ENCODE peak calls at places on chromosomes 7 and 10, in six cellular contexts. F is heart left ventricle, H is A549, M is breast epithelium, Q is body of pancreas, N is uterus. T is an unnamed sample.
A peak's percentile ranks its signal among the peaks of the same experiment; 100 is the strongest.

GRCh38 chr10:60573342-60573741 is 183.7 kb upstream of the ANK3 start:
- DNase-seq in F (no peak), N (no peak), H (no peak), M (no peak), Q (no peak), T (no peak)

GRCh38 chr7:10684606-10685005 is 289.1 kb upstream of the PHF14 start:
- DNase-seq in F (no peak), H (no peak), M (no peak), Q (no peak), N (no peak), T (no peak)

GRCh38 chr10:101749511-101750016 is 26.4 kb downstream of the FGF8 start:
- DNase-seq in N (no peak), H (no peak), M (no peak), Q (no peak), F (no peak), T (no peak)

GRCh38 chr10:62437696-62438095 is 63.5 kb downstream of the ZNF365 start:
- DNase-seq in Q (peak; percentile 30), H (peak; percentile 40), N (no peak), F (no peak), M (no peak), T (no peak)

GRCh38 chr7:36406156-36406555 is 16.5 kb downstream of the ANLN start:
- DNase-seq in F (no peak), N (no peak), Q (no peak), M (no peak), H (no peak), T (no peak)

GRCh38 chr10:124518366-124518765 is 56.7 kb downstream of the LHPP start:
- DNase-seq in N (no peak), H (no peak), M (no peak), F (no peak), Q (no peak), T (no peak)

GRCh38 chr10:34107623-34108516 is 707.2 kb downstream of the PARD3 start:
- DNase-seq in M (no peak), F (no peak), Q (no peak), N (no peak), H (no peak), T (no peak)

GRCh38 chr7:19284596-19285300 is 139.5 kb upstream of the FERD3L start:
- DNase-seq in H (no peak), Q (no peak), N (no peak), F (no peak), M (no peak), T (no peak)

GRCh38 chr7:36784991-36785940 is 61.0 kb upstream of the AOAH start:
- DNase-seq in M (no peak), F (peak; percentile 68), Q (peak; percentile 78), H (no peak), N (peak; percentile 37), T (peak; percentile 90)

GRCh38 chr7:114085313-114085591 is 166.4 kb upstream of the PPP1R3A start:
- DNase-seq in F (no peak), H (no peak), Q (no peak), N (no peak), M (no peak), T (no peak)

GRCh38 chr7:114086906-114087651 is 168.3 kb upstream of the PPP1R3A start:
- DNase-seq in M (no peak), H (peak; percentile 8), Q (peak; percentile 81), F (peak; percentile 25), N (peak; percentile 27), T (peak; percentile 68)

GRCh38 chr7:114084381-114085312 is 165.8 kb upstream of the PPP1R3A start:
- DNase-seq in M (no peak), H (peak; percentile 12), N (peak; percentile 50), Q (peak; percentile 67), F (peak; percentile 46), T (peak; percentile 75)

GRCh38 chr7:114086491-114086905 is 167.7 kb upstream of the PPP1R3A start:
- DNase-seq in H (no peak), Q (peak; percentile 36), F (peak; percentile 27), N (peak; percentile 16), M (no peak), T (no peak)

DNA sequence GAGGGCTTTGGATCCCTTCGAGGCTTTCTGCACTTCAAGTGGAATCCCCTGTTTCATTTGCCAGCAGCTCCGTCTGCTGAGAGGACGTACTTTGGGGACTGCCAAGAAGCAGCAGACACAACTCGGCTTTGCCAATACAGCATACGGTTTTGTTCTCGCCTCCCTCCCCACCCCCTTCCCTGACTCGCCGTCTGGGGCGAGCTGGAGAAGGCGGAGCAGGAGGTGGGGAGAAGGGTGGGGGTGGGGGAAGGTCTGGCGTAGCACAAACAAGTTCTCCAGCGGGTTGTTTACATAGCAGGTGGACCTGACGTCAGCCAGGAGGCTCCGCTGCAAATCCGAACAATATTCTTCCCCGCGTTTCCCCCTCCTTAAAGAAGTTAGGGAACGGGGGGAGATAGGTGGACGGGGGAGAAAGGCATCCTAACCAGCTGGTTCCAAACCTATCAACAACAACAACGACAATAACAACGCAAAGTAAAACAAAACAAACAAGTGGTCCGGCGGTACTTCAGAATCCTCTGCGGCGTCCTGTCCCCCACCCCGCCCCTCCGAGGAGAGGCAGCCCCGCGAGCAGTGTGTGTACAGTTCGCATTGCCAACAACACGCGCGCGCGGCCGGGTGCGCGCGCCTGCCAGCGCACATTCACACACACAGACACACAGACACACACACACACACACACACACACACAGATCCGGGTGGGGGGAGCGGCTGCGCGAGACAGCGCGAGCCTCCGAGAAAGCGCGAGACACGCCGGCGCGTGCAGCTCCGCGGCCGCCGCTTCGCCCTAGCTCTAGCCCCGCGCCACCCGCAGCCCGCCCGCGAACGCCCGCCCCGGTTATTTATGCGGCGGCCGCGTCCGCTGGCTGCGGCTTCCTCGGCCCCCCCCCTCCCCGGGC is 167.0 kb upstream of the PPP1R3A start:
- DNase-seq in N (peak; percentile 90), H (peak; percentile 25), M (peak; percentile 54), Q (peak; percentile 95), F (peak; percentile 89), T (peak; percentile 88)
- TF ChIP-seq POLR2A in N (peak; percentile 44), H (no peak), M (peak; percentile 12), Q (peak; percentile 78), F (no peak), T (peak; percentile 68)

GRCh38 chr7:130986271-130986690 is 252.3 kb upstream of the KLF14 start:
- DNase-seq in N (no peak), F (no peak), M (no peak), H (no peak), Q (no peak), T (no peak)
- H3K27ac ChIP-seq in N (peak overlapping the region; percentile 54), F (peak overlapping the region; percentile 45), M (peak overlapping the region; percentile 81), H (no peak overlapping the region), Q (peak overlapping the region; percentile 29), T (peak overlapping the region; percentile 3)

GRCh38 chr7:128415217-128415785 is 5.5 kb upstream of the IMPDH1 start:
- DNase-seq in M (no peak), H (no peak), Q (no peak), F (no peak), N (no peak), T (no peak)
- TF ChIP-seq POLR2A in M (no peak), H (no peak), Q (no peak), F (no peak), N (no peak), T (no peak)

GRCh38 chr10:128158024-128158795 is 32.0 kb upstream of the MKI67 start:
- DNase-seq in H (no peak), N (no peak), M (no peak), F (no peak), Q (no peak), T (no peak)
- H3K27ac ChIP-seq in H (peak overlapping the region; percentile 58), N (no peak overlapping the region), M (no peak overlapping the region), F (no peak overlapping the region), Q (no peak overlapping the region), T (no peak overlapping the region)

GRCh38 chr10:68959695-68960524 is 3.9 kb downstream of the DDX21 start:
- DNase-seq in H (no peak), N (no peak), M (no peak), Q (no peak), F (no peak), T (no peak)
- TF ChIP-seq POLR2A in H (no peak), N (no peak), M (no peak), Q (no peak), F (no peak), T (no peak)

T was measured in Peyer's patch.